ENCODE peak calls at places on chromosome 11, in four cellular contexts. O is esophagus squamous epithelium, F is heart right ventricle, J is choroid plexus epithelial cell. W is an unnamed sample.

GRCh38 chr11:59069082-59069481 is 17.0 kb upstream of the GLYATL1B start:
- DNase-seq in O (no peak), J (no peak), F (no peak), W (no peak)

GRCh38 chr11:35902961-35903360 is 40.9 kb upstream of the LDLRAD3 start:
- DNase-seq in O (no peak), J (no peak), F (no peak), W (no peak)

GRCh38 chr11:55714982-55715888 is 53.2 kb downstream of the OR4C6 start:
- DNase-seq in J (no peak), F (no peak), O (no peak), W (no peak)

GRCh38 chr11:100105605-100106358 is 581.3 kb upstream of the ARHGAP42 start:
- DNase-seq in O (no peak), J (no peak), F (no peak), W (no peak)

GRCh38 chr11:109041876-109042275 is 377.0 kb downstream of the DDX10 start:
- DNase-seq in F (no peak), J (no peak), O (no peak), W (no peak)

GRCh38 chr11:10808553-10809372 is at the start of gene EIF4G2:
- DNase-seq in F (peak), J (peak), O (peak), W (peak)

GRCh38 chr11:127587511-127587910 is 586.9 kb upstream of the KIRREL3 start:
- DNase-seq in J (no peak), F (no peak), O (no peak), W (no peak)

GRCh38 chr11:10818594-10818993 is 9.9 kb upstream of the EIF4G2 start:
- DNase-seq in F (no peak), O (no peak), J (no peak), W (no peak)

GRCh38 chr11:62846177-62846576 is 6.8 kb upstream of the WDR74 start:
- DNase-seq in J (no peak), O (no peak), F (no peak), W (no peak)

GRCh38 chr11:2838091-2838490 is 47.5 kb downstream of the CDKN1C start:
- DNase-seq in J (no peak), O (no peak), F (no peak), W (no peak)

GRCh38 chr11:81004576-81004975 is 1563.7 kb upstream of the TENM4 start:
- DNase-seq in F (no peak), J (no peak), O (no peak), W (no peak)

GRCh38 chr11:45048870-45049825 is 97.3 kb upstream of the PRDM11 start:
- DNase-seq in O (no peak), F (no peak), J (no peak), W (no peak)

GRCh38 chr11:406796-407650 is 7.8 kb downstream of the SIGIRR start:
- DNase-seq in O (no peak), J (peak), F (peak), W (peak)

GRCh38 chr11:129372609-129373488 is 2.8 kb upstream of the BARX2 start:
- DNase-seq in F (no peak), O (no peak), J (no peak), W (no peak)

GRCh38 chr11:42205518-42205917 is 746.1 kb upstream of the LRRC4C start:
- DNase-seq in F (no peak), O (no peak), J (no peak), W (no peak)

GRCh38 chr11:105829084-105829483 is 193.0 kb downstream of the MSANTD4 start:
- DNase-seq in O (no peak), J (no peak), F (no peak), W (no peak)

GRCh38 chr11:8709002-8709672 is 26.5 kb downstream of the RPL27A start:
- DNase-seq in J (no peak), F (peak), O (no peak), W (no peak)